ENCODE peak calls at places on chromosomes 7 and 10, in seven cellular contexts. C, Q, N, U, M, S and F are unnamed samples.
A peak's percentile ranks its signal among the peaks of the same experiment; 100 is the strongest.

GRCh38 chr7:43211276-43211675 is 98.8 kb downstream of the HECW1 start:
- DNase-seq in C (peak; percentile 23), Q (no peak), N (no peak), U (no peak), M (no peak), S (no peak), F (no peak)

GRCh38 chr7:144936314-144936713 is 100.5 kb upstream of the TPK1 start:
- DNase-seq in C (no peak), Q (no peak), N (no peak), U (no peak), M (no peak), S (no peak), F (no peak)

GRCh38 chr10:2925631-2926030 is 141.7 kb upstream of the PFKP start:
- DNase-seq in C (peak; percentile 6), Q (no peak), N (no peak), U (no peak), M (no peak), S (no peak), F (no peak)

GRCh38 chr7:68269410-68269809 is 1272.8 kb downstream of the TYW1 start:
- DNase-seq in C (no peak), Q (no peak), N (no peak), U (peak; percentile 75), M (no peak), S (no peak), F (no peak)

GRCh38 chr10:114319406-114320248 is 80.6 kb downstream of the VWA2 start:
- DNase-seq in C (no peak), Q (no peak), N (no peak), U (peak; percentile 12), M (no peak), S (no peak), F (no peak)

GRCh38 chr10:24259365-24260125 is 50.6 kb downstream of the KIAA1217 start:
- DNase-seq in C (no peak), Q (no peak), N (no peak), U (no peak), M (no peak), S (peak; percentile 8), F (no peak)

GRCh38 chr7:11188529-11189310 is 215.0 kb downstream of the PHF14 start:
- DNase-seq in C (no peak), Q (no peak), N (no peak), U (no peak), M (no peak), S (no peak), F (no peak)

GRCh38 chr10:98620503-98620902 is 173.8 kb upstream of the HPS1 start:
- DNase-seq in C (no peak), Q (no peak), N (no peak), U (no peak), M (no peak), S (no peak), F (no peak)

GRCh38 chr10:62083868-62084267 is 182.4 kb downstream of the ARID5B start:
- DNase-seq in C (peak; percentile 33), Q (peak; percentile 58), N (peak; percentile 49), U (no peak), M (no peak), S (peak; percentile 91), F (no peak)

GRCh38 chr10:62817763-62818425 is 1.7 kb upstream of the EGR2 start:
- DNase-seq in C (peak; percentile 78), Q (peak; percentile 16), N (peak; percentile 94), U (peak; percentile 62), M (peak; percentile 93), S (no peak), F (peak; percentile 16)